ENCODE peak calls at places on chromosomes 12 and 14, in eight cellular contexts. F is CD8-positive, alpha-beta T cell; Y is stimulated activated CD4-positive, alpha-beta T cell treated with anti-CD3 and anti-CD28 coated beads, TNF-alpha, amount 100 ng/mL, for 1 hour; O is PC-3; X is HEK293T; N is fibroblast of pulmonary artery; E is GM10248; J is NCI-H2029 treated with DMSO at 0.1 percent for 48 hours. Q is an unnamed sample.

GRCh38 chr12:108098374-108098773 is 30.7 kb upstream of the WSCD2 start:
- DNase-seq in O (no peak), Y (no peak), E (no peak), J (no peak), F (no peak), X (no peak), N (no peak), Q (no peak)

GRCh38 chr12:64680235-64680634 is 69.9 kb downstream of the RASSF3 start:
- DNase-seq in J (peak), X (no peak), Y (no peak), O (peak), F (no peak), E (no peak), N (no peak), Q (no peak)

GRCh38 chr14:81331229-81332026 is 68.7 kb downstream of the STON2 start:
- DNase-seq in Y (no peak), X (no peak), J (no peak), E (no peak), F (no peak), N (no peak), O (no peak), Q (no peak)

GRCh38 chr12:125340791-125341190 is 275.6 kb downstream of the AACS start:
- DNase-seq in Y (no peak), O (peak), X (peak), E (no peak), F (no peak), J (peak), N (peak), Q (no peak)

GRCh38 chr14:23067847-23068791 is 10.8 kb upstream of the CDH24 start:
- DNase-seq in N (no peak), J (no peak), F (no peak), Y (no peak), E (no peak), O (no peak), X (no peak), Q (no peak)

GRCh38 chr14:52014601-52015267 is 25.4 kb downstream of the RTRAF start:
- DNase-seq in F (no peak), J (no peak), Y (no peak), E (no peak), O (no peak), N (no peak), X (no peak), Q (no peak)

GRCh38 chr12:12507121-12507520 is 55.5 kb downstream of the DUSP16 start:
- DNase-seq in J (no peak), E (no peak), Y (no peak), N (no peak), F (no peak), X (no peak), O (no peak), Q (no peak)

GRCh38 chr14:35347323-35348043 is 55.3 kb downstream of the PSMA6 start:
- DNase-seq in J (peak), O (no peak), N (no peak), F (peak), X (no peak), E (no peak), Y (no peak), Q (no peak)

GRCh38 chr12:24955853-24956252 is 7.0 kb upstream of the BCAT1 start:
- DNase-seq in F (no peak), E (no peak), Y (no peak), X (no peak), J (no peak), O (no peak), N (no peak), Q (no peak)

GRCh38 chr14:53006931-53007330 is 56.1 kb upstream of the FERMT2 start:
- DNase-seq in N (no peak), J (no peak), Y (no peak), O (no peak), X (no peak), F (no peak), E (no peak), Q (no peak)

GRCh38 chr12:20701106-20701505 is 6.0 kb downstream of the SLCO1C1 start:
- DNase-seq in O (no peak), N (no peak), Y (no peak), F (no peak), E (no peak), X (no peak), J (no peak), Q (no peak)

GRCh38 chr14:79080040-79080439 is 909.9 kb downstream of the NRXN3 start:
- DNase-seq in O (no peak), F (no peak), X (no peak), E (no peak), Y (no peak), J (no peak), N (no peak), Q (no peak)

GRCh38 chr14:65070710-65071033 is 31.6 kb downstream of the MAX start:
- DNase-seq in E (no peak), J (peak), X (no peak), N (no peak), F (no peak), Y (no peak), O (peak), Q (no peak)

GRCh38 chr12:53645191-53645590 is 19.0 kb upstream of the ATF7 start:
- DNase-seq in X (no peak), N (peak), J (no peak), F (no peak), O (no peak), Y (no peak), E (no peak), Q (no peak)

GRCh38 chr12:69851976-69852375 is 26.9 kb downstream of the MYRFL start:
- DNase-seq in X (no peak), E (no peak), J (no peak), F (no peak), O (peak), Y (no peak), N (peak), Q (no peak)

GRCh38 chr14:24146978-24147760 is at the start of gene RNF31:
- DNase-seq in N (peak), X (peak), J (peak), Y (peak), E (peak), O (peak), F (peak), Q (peak)

GRCh38 chr12:119797090-119797489 is 80.0 kb downstream of the CIT start:
- DNase-seq in N (no peak), J (no peak), Y (no peak), F (no peak), O (no peak), X (no peak), E (no peak), Q (no peak)

GRCh38 chr12:124501080-124501642 is 66.3 kb downstream of the NCOR2 start:
- DNase-seq in F (no peak), N (no peak), Y (no peak), E (no peak), J (no peak), X (no peak), O (no peak), Q (no peak)

GRCh38 chr12:77888611-77889010 is 57.9 kb downstream of the NAV3 start:
- DNase-seq in E (no peak), X (no peak), F (no peak), O (peak), Y (no peak), N (peak), J (no peak), Q (no peak)

GRCh38 chr12:41365653-41366131 is 177.6 kb downstream of the PDZRN4 start:
- DNase-seq in O (no peak), Y (no peak), J (no peak), N (no peak), E (no peak), X (peak), F (no peak), Q (no peak)

GRCh38 chr14:91396959-91397815 is 20.4 kb downstream of the CCDC88C start:
- DNase-seq in E (peak), O (no peak), J (no peak), F (peak), N (no peak), Y (no peak), X (no peak), Q (no peak)

GRCh38 chr12:3236345-3237153 is 159.4 kb downstream of the TSPAN9 start:
- DNase-seq in E (no peak), Y (no peak), J (no peak), O (peak), F (no peak), X (peak), N (peak), Q (no peak)

GRCh38 chr12:95328708-95329107 is 111.1 kb downstream of the VEZT start:
- DNase-seq in F (no peak), J (no peak), N (no peak), E (no peak), X (no peak), O (peak), Y (no peak), Q (no peak)

GRCh38 chr14:24259282-24260025 is 3.5 kb downstream of the TGM1 start:
- DNase-seq in X (no peak), O (peak), F (no peak), Y (no peak), E (no peak), J (no peak), N (peak), Q (no peak)

GRCh38 chr14:51093371-51094281 is 1.3 kb downstream of the TRIM9 start:
- DNase-seq in E (peak), O (no peak), J (peak), N (no peak), F (peak), Y (no peak), X (peak), Q (no peak)

GRCh38 chr12:29238822-29239291 is 89.8 kb downstream of the FAR2 start:
- DNase-seq in N (peak), Y (no peak), X (no peak), F (no peak), J (no peak), E (no peak), O (peak), Q (no peak)

GRCh38 chr14:105315941-105316562 is 1.5 kb downstream of the PACS2 start:
- DNase-seq in Y (no peak), F (peak), X (no peak), O (peak), J (no peak), N (no peak), E (no peak), Q (no peak)

GRCh38 chr14:76844223-76844622 is 18.0 kb downstream of the LRRC74A start:
- DNase-seq in Y (peak), O (peak), X (no peak), E (no peak), N (peak), F (peak), J (peak), Q (no peak)

GRCh38 chr12:70989232-70989631 is 68.7 kb upstream of the PTPRR start:
- DNase-seq in F (no peak), N (peak), J (no peak), O (no peak), X (no peak), Y (no peak), E (no peak), Q (no peak)

GRCh38 chr12:6605425-6606330 is 1.5 kb downstream of the CHD4 start:
- DNase-seq in O (peak), X (peak), F (peak), Y (no peak), N (peak), J (peak), E (no peak), Q (no peak)

GRCh38 chr14:103339561-103339960 is 5.5 kb downstream of the EIF5 start:
- DNase-seq in E (no peak), F (no peak), J (no peak), X (no peak), Y (no peak), N (no peak), O (no peak), Q (no peak)

GRCh38 chr12:90484130-90484529 is 470.8 kb downstream of the CCER1 start:
- DNase-seq in J (no peak), O (no peak), N (no peak), Y (no peak), X (peak), E (no peak), F (no peak), Q (no peak)